ENCODE peak calls at places on chromosome 4, in eight cellular contexts. One of them, this sample, is unnamed.

GRCh38 chr4:185566972-185567749 is 31.9 kb upstream of the PDLIM3 start:
- DNase-seq in HCT116: no peak
- DNase-seq in A549: no peak
- DNase-seq in Peyer's patch: no peak
- DNase-seq in breast epithelium: no peak
- DNase-seq in cardiac muscle cell: peak
- DNase-seq in pancreas: no peak
- DNase-seq in uterus: peak
- DNase-seq in this sample: no peak

GRCh38 chr4:74395633-74396032 is 30.7 kb downstream of the EREG start:
- DNase-seq in cardiac muscle cell: peak
- DNase-seq in breast epithelium: no peak
- DNase-seq in pancreas: no peak
- DNase-seq in uterus: no peak
- DNase-seq in HCT116: no peak
- DNase-seq in Peyer's patch: no peak
- DNase-seq in A549: no peak
- DNase-seq in this sample: no peak

GRCh38 chr4:55765070-55765469 is 54.5 kb upstream of the EXOC1L start:
- DNase-seq in uterus: no peak
- DNase-seq in pancreas: no peak
- DNase-seq in cardiac muscle cell: no peak
- DNase-seq in breast epithelium: no peak
- DNase-seq in A549: no peak
- DNase-seq in HCT116: no peak
- DNase-seq in Peyer's patch: no peak
- DNase-seq in this sample: no peak

GRCh38 chr4:159252491-159252890 is 149.6 kb downstream of the RAPGEF2 start:
- DNase-seq in Peyer's patch: no peak
- DNase-seq in pancreas: no peak
- DNase-seq in HCT116: no peak
- DNase-seq in uterus: no peak
- DNase-seq in breast epithelium: no peak
- DNase-seq in A549: no peak
- DNase-seq in cardiac muscle cell: peak
- DNase-seq in this sample: no peak

GRCh38 chr4:111761531-111761930 is 383.7 kb upstream of the FAM241A start:
- DNase-seq in breast epithelium: no peak
- DNase-seq in pancreas: no peak
- DNase-seq in uterus: no peak
- DNase-seq in A549: no peak
- DNase-seq in HCT116: no peak
- DNase-seq in cardiac muscle cell: no peak
- DNase-seq in Peyer's patch: no peak
- DNase-seq in this sample: no peak

GRCh38 chr4:157014621-157015591 is 43.3 kb upstream of the PDGFC start:
- DNase-seq in Peyer's patch: no peak
- DNase-seq in pancreas: no peak
- DNase-seq in HCT116: peak
- DNase-seq in breast epithelium: no peak
- DNase-seq in A549: no peak
- DNase-seq in uterus: no peak
- DNase-seq in cardiac muscle cell: peak
- DNase-seq in this sample: no peak

GRCh38 chr4:167918077-167918476 is 174.3 kb upstream of the ANXA10 start:
- DNase-seq in breast epithelium: no peak
- DNase-seq in HCT116: no peak
- DNase-seq in pancreas: no peak
- DNase-seq in uterus: no peak
- DNase-seq in Peyer's patch: no peak
- DNase-seq in A549: no peak
- DNase-seq in cardiac muscle cell: peak
- DNase-seq in this sample: no peak

GRCh38 chr4:158532556-158533231 is 11.0 kb downstream of the RXFP1 start:
- DNase-seq in pancreas: no peak
- DNase-seq in cardiac muscle cell: no peak
- DNase-seq in uterus: no peak
- DNase-seq in breast epithelium: no peak
- DNase-seq in HCT116: no peak
- DNase-seq in Peyer's patch: no peak
- DNase-seq in A549: no peak
- DNase-seq in this sample: no peak

GRCh38 chr4:153467897-153468262 is 1.7 kb downstream of the TMEM131L start:
- DNase-seq in uterus: no peak
- DNase-seq in HCT116: no peak
- DNase-seq in A549: no peak
- DNase-seq in cardiac muscle cell: peak
- DNase-seq in pancreas: no peak
- DNase-seq in breast epithelium: no peak
- DNase-seq in Peyer's patch: no peak
- DNase-seq in this sample: no peak

GRCh38 chr4:182207806-182208483 is 35.3 kb upstream of the TENM3 start:
- DNase-seq in cardiac muscle cell: peak
- DNase-seq in uterus: peak
- DNase-seq in Peyer's patch: no peak
- DNase-seq in A549: peak
- DNase-seq in HCT116: no peak
- DNase-seq in breast epithelium: no peak
- DNase-seq in pancreas: no peak
- DNase-seq in this sample: no peak

GRCh38 chr4:85147481-85148076 is 181.1 kb upstream of the WDFY3 start:
- DNase-seq in uterus: peak
- DNase-seq in cardiac muscle cell: peak
- DNase-seq in HCT116: peak
- DNase-seq in A549: peak
- DNase-seq in pancreas: peak
- DNase-seq in Peyer's patch: peak
- DNase-seq in breast epithelium: no peak
- DNase-seq in this sample: peak

GRCh38 chr4:76740192-76740591 is 157.8 kb downstream of the SOWAHB start:
- DNase-seq in uterus: no peak
- DNase-seq in cardiac muscle cell: no peak
- DNase-seq in breast epithelium: no peak
- DNase-seq in HCT116: no peak
- DNase-seq in pancreas: no peak
- DNase-seq in A549: no peak
- DNase-seq in Peyer's patch: no peak
- DNase-seq in this sample: no peak

DNA sequence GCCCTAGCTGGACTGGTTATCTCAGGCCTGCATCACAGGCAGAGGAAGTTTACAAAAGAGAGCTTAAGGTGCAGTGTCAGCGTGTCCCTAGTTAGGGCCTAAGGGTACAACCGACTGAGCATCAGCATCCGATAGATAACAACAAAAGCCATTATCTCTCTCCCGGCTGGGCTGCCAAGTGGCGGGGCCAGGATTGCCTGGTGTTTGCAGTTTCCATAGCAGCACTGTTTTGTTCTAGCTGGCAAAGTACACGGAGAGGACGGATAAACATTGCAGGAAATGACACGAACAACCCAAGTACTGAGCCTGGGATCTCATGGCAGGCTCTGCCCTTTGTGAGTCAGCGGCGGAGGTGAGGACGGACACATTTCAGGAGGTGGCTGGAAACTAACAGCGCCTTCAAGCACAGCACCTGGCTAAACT is 104.7 kb upstream of the NOCT start:
- DNase-seq in HCT116: no peak
- DNase-seq in cardiac muscle cell: peak
- DNase-seq in Peyer's patch: no peak
- DNase-seq in breast epithelium: peak
- DNase-seq in pancreas: peak
- DNase-seq in A549: peak
- DNase-seq in uterus: peak
- DNase-seq in this sample: peak
- H3K27ac ChIP-seq in HCT116: no peak
- H3K27ac ChIP-seq in cardiac muscle cell: peak
- H3K27ac ChIP-seq in Peyer's patch: peak
- H3K27ac ChIP-seq in breast epithelium: peak
- H3K27ac ChIP-seq in pancreas: no peak
- H3K27ac ChIP-seq in A549: peak
- H3K27ac ChIP-seq in uterus: peak
- H3K27ac ChIP-seq in this sample: peak

GRCh38 chr4:2804449-2804972 is 11.6 kb downstream of the SH3BP2 start:
- DNase-seq in breast epithelium: no peak
- DNase-seq in pancreas: no peak
- DNase-seq in cardiac muscle cell: no peak
- DNase-seq in uterus: no peak
- DNase-seq in A549: no peak
- DNase-seq in Peyer's patch: no peak
- DNase-seq in HCT116: no peak
- DNase-seq in this sample: peak

GRCh38 chr4:2804973-2805501 is 12.2 kb downstream of the SH3BP2 start:
- DNase-seq in pancreas: no peak
- DNase-seq in breast epithelium: no peak
- DNase-seq in Peyer's patch: no peak
- DNase-seq in A549: no peak
- DNase-seq in uterus: no peak
- DNase-seq in HCT116: no peak
- DNase-seq in cardiac muscle cell: no peak
- DNase-seq in this sample: peak

GRCh38 chr4:2802618-2803531 is 10.0 kb downstream of the SH3BP2 start:
- DNase-seq in uterus: no peak
- DNase-seq in A549: no peak
- DNase-seq in HCT116: no peak
- DNase-seq in breast epithelium: no peak
- DNase-seq in pancreas: no peak
- DNase-seq in cardiac muscle cell: no peak
- DNase-seq in Peyer's patch: no peak
- DNase-seq in this sample: peak

GRCh38 chr4:2805712-2806391 is 13.0 kb downstream of the SH3BP2 start:
- DNase-seq in Peyer's patch: no peak
- DNase-seq in A549: no peak
- DNase-seq in breast epithelium: no peak
- DNase-seq in HCT116: no peak
- DNase-seq in cardiac muscle cell: peak
- DNase-seq in pancreas: peak
- DNase-seq in uterus: peak
- DNase-seq in this sample: peak

DNA sequence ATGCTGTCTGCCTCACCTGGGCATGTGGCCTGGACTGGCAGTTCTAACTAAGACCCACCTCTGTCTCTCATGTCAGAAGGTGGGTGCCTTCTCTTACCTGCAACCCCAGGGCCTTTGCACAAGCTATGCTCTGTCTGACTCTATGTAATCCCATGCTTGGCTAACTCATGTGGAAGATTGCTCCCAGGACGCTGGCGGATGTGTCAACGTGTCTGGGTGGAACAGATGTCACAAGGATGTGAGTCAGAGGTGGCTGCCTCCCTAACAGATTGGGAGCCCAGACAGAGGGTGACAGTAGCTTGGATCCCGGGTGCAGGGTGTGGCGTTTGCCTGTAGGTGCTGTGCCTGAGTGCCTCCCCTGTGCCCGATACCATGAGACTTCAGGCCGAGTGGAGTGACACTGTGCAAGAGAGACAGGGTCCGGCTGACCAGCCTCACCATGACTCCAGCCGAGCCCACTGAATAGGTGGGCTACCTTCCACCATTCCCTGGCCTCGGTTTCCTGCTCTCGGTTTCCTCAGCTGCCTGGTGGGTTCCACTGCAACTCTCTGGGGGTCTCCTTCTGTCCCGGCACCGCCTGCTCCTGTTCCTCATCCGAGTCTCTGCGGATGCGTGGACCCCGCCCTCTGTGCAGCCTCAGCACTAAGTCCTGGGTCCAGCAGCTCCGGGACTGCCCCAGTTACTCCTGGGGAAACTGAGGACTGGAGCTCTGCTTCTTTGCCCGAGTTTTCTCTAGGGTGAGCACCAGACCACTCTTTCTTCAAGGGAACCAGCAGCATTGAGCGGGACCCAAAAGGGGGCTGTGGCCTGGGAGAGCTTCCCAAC is 11.0 kb downstream of the SH3BP2 start:
- DNase-seq in Peyer's patch: no peak
- DNase-seq in breast epithelium: no peak
- DNase-seq in cardiac muscle cell: no peak
- DNase-seq in A549: no peak
- DNase-seq in uterus: no peak
- DNase-seq in HCT116: peak
- DNase-seq in pancreas: no peak
- DNase-seq in this sample: peak
- TF ChIP-seq CTCF in Peyer's patch: no peak
- TF ChIP-seq CTCF in breast epithelium: no peak
- TF ChIP-seq CTCF in cardiac muscle cell: no peak
- TF ChIP-seq CTCF in A549: no peak
- TF ChIP-seq CTCF in uterus: no peak
- TF ChIP-seq CTCF in HCT116: no peak
- TF ChIP-seq CTCF in pancreas: no peak
- TF ChIP-seq CTCF in this sample: peak

GRCh38 chr4:15652191-15652590 is 3.0 kb downstream of the FBXL5 start:
- DNase-seq in A549: no peak
- DNase-seq in Peyer's patch: no peak
- DNase-seq in HCT116: no peak
- DNase-seq in breast epithelium: no peak
- DNase-seq in uterus: no peak
- DNase-seq in pancreas: no peak
- DNase-seq in cardiac muscle cell: no peak
- DNase-seq in this sample: no peak
- H3K27ac ChIP-seq in A549: no peak
- H3K27ac ChIP-seq in Peyer's patch: peak
- H3K27ac ChIP-seq in HCT116: no peak
- H3K27ac ChIP-seq in breast epithelium: peak
- H3K27ac ChIP-seq in uterus: peak
- H3K27ac ChIP-seq in pancreas: peak
- H3K27ac ChIP-seq in cardiac muscle cell: peak
- H3K27ac ChIP-seq in this sample: peak

DNA sequence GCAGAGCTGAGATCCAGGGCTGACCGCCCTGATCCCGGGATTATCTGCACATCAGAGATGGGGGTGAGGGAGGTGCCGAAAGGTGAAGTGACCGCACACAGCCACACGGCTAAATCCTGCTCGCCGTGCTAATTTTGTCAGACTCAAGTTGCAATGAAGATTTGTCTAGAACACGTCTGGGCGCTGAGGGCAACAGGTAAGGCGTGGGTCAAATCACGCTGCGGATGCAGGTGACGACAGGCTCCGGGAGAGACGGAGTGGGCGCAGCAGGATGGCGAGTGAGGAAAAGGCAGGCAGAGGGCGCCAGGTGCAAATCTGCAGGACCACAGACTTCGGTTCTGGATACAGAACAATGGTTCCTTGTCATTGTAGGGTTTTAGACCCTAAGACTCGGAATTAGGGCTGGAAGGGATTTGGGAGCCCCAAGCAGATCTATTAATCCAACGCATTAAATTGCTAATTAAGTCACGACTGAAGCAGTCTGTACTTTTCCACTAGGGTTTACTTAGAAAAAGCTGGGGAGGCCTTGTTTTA is 1.9 kb upstream of the TBC1D14 start:
- DNase-seq in Peyer's patch: peak
- DNase-seq in cardiac muscle cell: peak
- DNase-seq in uterus: no peak
- DNase-seq in breast epithelium: no peak
- DNase-seq in A549: peak
- DNase-seq in HCT116: peak
- DNase-seq in pancreas: peak
- DNase-seq in this sample: peak
- TF ChIP-seq CTCF in Peyer's patch: no peak
- TF ChIP-seq CTCF in cardiac muscle cell: peak
- TF ChIP-seq CTCF in uterus: peak
- TF ChIP-seq CTCF in breast epithelium: peak
- TF ChIP-seq CTCF in A549: peak
- TF ChIP-seq CTCF in HCT116: no peak
- TF ChIP-seq CTCF in pancreas: peak
- TF ChIP-seq CTCF in this sample: no peak